ENCODE peak calls at places on chromosomes 11 and 22, in eight cellular contexts. Q, F, R, G, K, Z, I and J are unnamed samples.

GRCh38 chr11:72569966-72570892 is 104.0 kb downstream of the PDE2A start:
- DNase-seq in Q (no peak), F (no peak), R (no peak), G (peak), K (no peak), Z (no peak), I (peak), J (peak)

GRCh38 chr11:79054636-79055035 is 386.2 kb downstream of the TENM4 start:
- DNase-seq in Q (no peak), F (no peak), R (no peak), G (peak), K (no peak), Z (no peak), I (no peak), J (peak)

GRCh38 chr11:88402192-88402715 is 64.7 kb upstream of the CTSC start:
- DNase-seq in Q (no peak), F (no peak), R (no peak), G (peak), K (no peak), Z (no peak), I (no peak), J (peak)

GRCh38 chr11:70059971-70060370 is 18.1 kb upstream of the ANO1 start:
- DNase-seq in Q (no peak), F (no peak), R (no peak), G (no peak), K (no peak), Z (no peak), I (no peak), J (no peak)

GRCh38 chr11:71502871-71503435 is 24.1 kb upstream of the KRTAP5-7 start:
- DNase-seq in Q (no peak), F (no peak), R (no peak), G (no peak), K (no peak), Z (no peak), I (no peak), J (no peak)

GRCh38 chr11:102780491-102780918 is at the start of gene MMP10:
- DNase-seq in Q (no peak), F (no peak), R (no peak), G (peak), K (no peak), Z (no peak), I (peak), J (peak)

GRCh38 chr22:19961868-19962245 is 20.2 kb upstream of the TXNRD2 start:
- DNase-seq in Q (no peak), F (no peak), R (no peak), G (no peak), K (no peak), Z (no peak), I (no peak), J (no peak)

GRCh38 chr11:95577716-95578460 is 211.7 kb downstream of the FAM76B start:
- DNase-seq in Q (no peak), F (no peak), R (no peak), G (peak), K (no peak), Z (no peak), I (no peak), J (peak)

GRCh38 chr11:130817608-130817944 is 98.7 kb downstream of the SNX19 start:
- DNase-seq in Q (no peak), F (no peak), R (no peak), G (peak), K (no peak), Z (no peak), I (no peak), J (peak)

GRCh38 chr11:118084247-118084646 is 2.5 kb downstream of the SMIM35 start:
- DNase-seq in Q (peak), F (no peak), R (peak), G (peak), K (no peak), Z (no peak), I (no peak), J (no peak)

GRCh38 chr11:45180158-45180887 is 33.9 kb downstream of the PRDM11 start:
- DNase-seq in Q (no peak), F (no peak), R (peak), G (peak), K (peak), Z (no peak), I (peak), J (no peak)

GRCh38 chr11:73761403-73761945 is 600 bp upstream of the RAB6A start:
- DNase-seq in Q (peak), F (no peak), R (no peak), G (no peak), K (no peak), Z (no peak), I (no peak), J (no peak)

GRCh38 chr11:83523676-83524075 is 237.5 kb upstream of the CCDC90B start:
- DNase-seq in Q (no peak), F (no peak), R (no peak), G (no peak), K (no peak), Z (no peak), I (no peak), J (no peak)

GRCh38 chr11:83520849-83521248 is 234.7 kb upstream of the CCDC90B start:
- DNase-seq in Q (no peak), F (no peak), R (no peak), G (no peak), K (no peak), Z (no peak), I (no peak), J (no peak)

GRCh38 chr11:83521647-83522596 is 235.8 kb upstream of the CCDC90B start:
- DNase-seq in Q (no peak), F (no peak), R (no peak), G (peak), K (peak), Z (no peak), I (peak), J (no peak)
- TF ChIP-seq CTCF in Q (peak), F (peak), R (no peak), G (peak), K (no peak), Z (no peak), I (peak), J (peak)

GRCh38 chr22:44085743-44086741 is 61.9 kb downstream of the PARVB start:
- DNase-seq in Q (peak), F (no peak), R (peak), G (peak), K (peak), Z (no peak), I (peak), J (peak)
- TF ChIP-seq CTCF in Q (peak), F (no peak), R (peak), G (peak), K (peak), Z (no peak), I (peak), J (peak)

DNA sequence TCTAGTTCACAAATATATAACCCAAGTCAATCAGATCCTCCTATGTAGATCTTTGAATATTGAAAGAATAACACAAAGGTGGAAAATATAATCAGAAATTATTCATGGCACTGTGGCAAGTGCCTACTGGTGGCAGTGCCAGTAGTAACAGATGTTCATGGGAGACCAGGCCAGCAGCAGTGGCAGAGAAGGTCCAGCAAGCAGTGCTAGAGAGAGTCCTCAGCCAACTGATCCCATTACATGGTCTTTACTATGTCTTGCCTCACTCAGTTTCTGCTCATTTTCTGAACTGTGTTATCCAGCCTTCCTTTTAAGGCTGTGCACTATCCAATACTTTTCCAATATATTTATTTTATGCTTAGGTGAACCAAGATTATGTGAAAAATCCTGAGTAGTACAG is 124.9 kb downstream of the MRTFA start:
- DNase-seq in Q (no peak), F (no peak), R (no peak), G (no peak), K (no peak), Z (no peak), I (no peak), J (no peak)
- TF ChIP-seq CTCF in Q (no peak), F (no peak), R (no peak), G (peak), K (no peak), Z (no peak), I (peak), J (no peak)

GRCh38 chr22:48366591-48366990 is 1461.1 kb downstream of the BRD1 start:
- DNase-seq in Q (no peak), F (no peak), R (no peak), G (no peak), K (no peak), Z (no peak), I (no peak), J (no peak)

GRCh38 chr22:48369789-48370507 is 1457.7 kb downstream of the BRD1 start:
- DNase-seq in Q (no peak), F (no peak), R (no peak), G (no peak), K (no peak), Z (no peak), I (peak), J (no peak)

GRCh38 chr22:48366056-48366455 is 1461.6 kb downstream of the BRD1 start:
- DNase-seq in Q (no peak), F (no peak), R (no peak), G (no peak), K (no peak), Z (no peak), I (no peak), J (no peak)

GRCh38 chr22:48368975-48369525 is 1458.6 kb downstream of the BRD1 start:
- DNase-seq in Q (no peak), F (no peak), R (no peak), G (no peak), K (no peak), Z (no peak), I (peak), J (no peak)

GRCh38 chr22:48367731-48368130 is 1459.9 kb downstream of the BRD1 start:
- DNase-seq in Q (no peak), F (no peak), R (no peak), G (no peak), K (no peak), Z (no peak), I (no peak), J (no peak)
- TF ChIP-seq CTCF in Q (no peak), F (no peak), R (no peak), G (no peak), K (no peak), Z (no peak), I (no peak), J (no peak)

DNA sequence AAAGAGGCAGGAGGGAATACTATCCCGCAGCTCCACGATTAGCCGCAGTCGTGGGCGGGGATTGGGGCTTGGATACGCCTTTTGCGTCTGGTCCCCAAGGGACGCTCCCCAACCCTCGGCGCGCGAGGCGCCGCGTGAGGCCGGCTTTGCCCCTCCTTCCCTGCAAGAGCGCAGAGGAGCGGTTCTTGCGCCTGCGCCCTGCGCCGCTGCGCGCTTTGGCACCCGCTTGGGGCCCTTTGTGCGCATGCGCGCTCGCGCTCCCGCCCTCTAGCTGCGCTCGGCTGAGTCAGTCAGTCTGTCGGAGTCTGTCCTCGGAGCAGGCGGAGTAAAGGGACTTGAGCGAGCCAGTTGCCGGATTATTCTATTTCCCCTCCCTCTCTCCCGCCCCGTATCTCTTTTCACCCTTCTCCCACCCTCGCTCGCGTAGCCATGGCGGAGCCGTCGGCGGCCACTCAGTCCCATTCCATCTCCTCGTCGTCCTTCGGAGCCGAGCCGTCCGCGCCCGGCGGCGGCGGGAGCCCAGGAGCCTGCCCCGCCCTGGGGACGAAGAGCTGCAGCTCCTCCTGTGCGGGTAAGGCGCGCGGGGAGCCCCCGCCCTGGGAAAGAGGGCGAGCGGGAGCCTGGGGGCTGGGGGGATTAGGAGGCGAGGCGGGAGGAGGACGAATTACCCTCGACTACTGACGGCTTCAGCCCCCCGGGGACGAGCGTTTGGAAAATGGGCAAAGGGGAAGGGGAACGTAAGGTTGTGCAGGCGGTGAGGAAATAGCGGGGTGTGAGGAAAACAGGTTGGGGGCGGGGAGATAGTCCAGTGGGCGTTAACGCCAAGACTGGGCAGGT is at the start of gene RTN3:
- DNase-seq in Q (peak), F (peak), R (peak), G (peak), K (peak), Z (peak), I (peak), J (peak)
- TF ChIP-seq CTCF in Q (no peak), F (peak), R (peak), G (peak), K (no peak), Z (peak), I (no peak), J (no peak)

GRCh38 chr11:93248602-93249001 is 50.8 kb upstream of the SLC36A4 start:
- DNase-seq in Q (no peak), F (no peak), R (no peak), G (peak), K (no peak), Z (no peak), I (no peak), J (no peak)
- TF ChIP-seq CTCF in Q (peak), F (no peak), R (no peak), G (peak), K (peak), Z (no peak), I (peak), J (peak)

GRCh38 chr11:66641834-66642233 is 3.3 kb downstream of the RBM4 start:
- DNase-seq in Q (no peak), F (no peak), R (no peak), G (no peak), K (no peak), Z (no peak), I (no peak), J (peak)

GRCh38 chr11:66636411-66636810 is 2.1 kb upstream of the RBM4 start:
- DNase-seq in Q (no peak), F (no peak), R (no peak), G (peak), K (no peak), Z (no peak), I (no peak), J (no peak)

GRCh38 chr11:66637557-66638176 is 836 bp upstream of the RBM4 start:
- DNase-seq in Q (no peak), F (no peak), R (no peak), G (no peak), K (peak), Z (no peak), I (peak), J (no peak)

GRCh38 chr11:66639066-66639813 is 737 bp downstream of the RBM4 start:
- DNase-seq in Q (peak), F (no peak), R (no peak), G (peak), K (peak), Z (peak), I (no peak), J (peak)

GRCh38 chr11:66638177-66639065 is at the start of gene RBM4:
- DNase-seq in Q (peak), F (peak), R (peak), G (peak), K (peak), Z (peak), I (peak), J (peak)
- TF ChIP-seq CTCF in Q (no peak), F (peak), R (no peak), G (peak), K (no peak), Z (no peak), I (peak), J (no peak)

DNA sequence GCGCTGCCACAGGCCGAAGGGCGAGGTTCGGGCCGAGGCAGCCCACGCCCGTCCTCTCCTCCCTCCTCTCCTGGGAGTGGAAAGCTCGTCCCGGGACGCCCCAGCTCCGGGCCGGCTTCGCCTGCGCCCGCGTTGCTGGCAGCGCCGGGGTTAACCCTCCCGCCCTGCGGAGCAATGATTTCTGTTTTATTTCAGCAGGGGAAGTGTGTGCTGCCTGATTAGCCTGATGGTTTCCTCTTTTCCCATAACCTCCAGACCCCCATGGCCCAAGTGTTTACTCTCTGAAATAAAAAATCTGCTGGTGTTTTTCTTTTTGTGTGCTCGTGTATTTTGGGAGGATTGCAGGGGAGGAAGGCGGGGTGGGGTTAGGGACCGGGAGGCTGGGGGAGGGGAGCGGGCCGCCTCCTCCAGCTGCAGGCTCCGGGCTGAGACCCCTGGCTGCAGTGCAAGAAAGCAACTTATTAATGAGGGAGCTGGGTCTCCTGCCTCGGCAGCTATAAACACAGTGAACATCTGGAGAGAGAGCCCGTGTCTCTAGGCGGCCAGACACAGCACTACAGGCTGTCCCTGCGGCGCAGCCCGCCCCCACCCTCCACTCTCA is 38.6 kb downstream of the ETS1 start:
- DNase-seq in Q (peak), F (no peak), R (peak), G (no peak), K (peak), Z (peak), I (peak), J (no peak)
- TF ChIP-seq CTCF in Q (no peak), F (no peak), R (peak), G (no peak), K (no peak), Z (no peak), I (peak), J (no peak)

GRCh38 chr11:637333-637592 is 194 bp downstream of the DRD4 start:
- DNase-seq in Q (no peak), F (no peak), R (no peak), G (no peak), K (no peak), Z (no peak), I (no peak), J (no peak)

GRCh38 chr11:637593-638507 is 781 bp downstream of the DRD4 start:
- DNase-seq in Q (no peak), F (no peak), R (no peak), G (no peak), K (no peak), Z (no peak), I (peak), J (no peak)

GRCh38 chr11:636511-637332 is at the start of gene DRD4:
- DNase-seq in Q (no peak), F (no peak), R (no peak), G (no peak), K (no peak), Z (no peak), I (peak), J (no peak)

GRCh38 chr11:638616-639323 is 1.7 kb downstream of the DRD4 start:
- DNase-seq in Q (no peak), F (no peak), R (no peak), G (no peak), K (no peak), Z (no peak), I (peak), J (no peak)

GRCh38 chr11:635945-636510 is 1.0 kb upstream of the DRD4 start:
- DNase-seq in Q (no peak), F (no peak), R (no peak), G (no peak), K (no peak), Z (no peak), I (no peak), J (no peak)
- TF ChIP-seq CTCF in Q (no peak), F (no peak), R (no peak), G (no peak), K (no peak), Z (no peak), I (no peak), J (no peak)